ENCODE peak calls at places on chromosomes 11 and 22, in four cellular contexts. I, S, V and Y are unnamed samples.

GRCh38 chr22:17754233-17754925 is 19.9 kb downstream of the BID start:
- DNase-seq in I (no peak), S (no peak), V (no peak), Y (no peak)

GRCh38 chr11:10564692-10565318 is 3.7 kb downstream of the LYVE1 start:
- DNase-seq in I (peak; percentile 44), S (no peak), V (no peak), Y (peak; percentile 37)

GRCh38 chr11:67500818-67501584 is 4.2 kb downstream of the PITPNM1 start:
- DNase-seq in I (peak; percentile 38), S (no peak), V (no peak), Y (no peak)

GRCh38 chr11:85643255-85643654 is 4.5 kb upstream of the TMEM126A start:
- DNase-seq in I (no peak), S (no peak), V (no peak), Y (no peak)

GRCh38 chr11:118281284-118281683 is 17.2 kb upstream of the MPZL2 start:
- DNase-seq in I (no peak), S (no peak), V (no peak), Y (no peak)

GRCh38 chr22:18991828-18992442 is 55.8 kb upstream of the PRODH start:
- DNase-seq in I (no peak), S (no peak), V (no peak), Y (no peak)

GRCh38 chr11:69485337-69486041 is 4.0 kb downstream of the LINC01488 start:
- DNase-seq in I (no peak), S (no peak), V (no peak), Y (no peak)

GRCh38 chr11:3080104-3080503 is 22.9 kb upstream of the CARS1 start:
- DNase-seq in I (no peak), S (no peak), V (no peak), Y (no peak)

GRCh38 chr22:49299821-49300231 is 527.8 kb downstream of the BRD1 start:
- DNase-seq in I (no peak), S (no peak), V (no peak), Y (peak; percentile 19)

GRCh38 chr22:48431014-48431413 is 1396.7 kb downstream of the BRD1 start:
- DNase-seq in I (no peak), S (no peak), V (no peak), Y (no peak)

GRCh38 chr11:76578655-76579046 is 91.9 kb downstream of the LRRC32 start:
- DNase-seq in I (no peak), S (no peak), V (no peak), Y (no peak)

GRCh38 chr11:114606003-114606801 is 10.6 kb upstream of the NXPE4 start:
- DNase-seq in I (peak; percentile 34), S (no peak), V (no peak), Y (no peak)

GRCh38 chr11:4095509-4096230 is 1.1 kb downstream of the RRM1 start:
- DNase-seq in I (peak; percentile 85), S (no peak), V (no peak), Y (no peak)

GRCh38 chr11:119484741-119485605 is 62.0 kb upstream of the THY1 start:
- DNase-seq in I (no peak), S (no peak), V (no peak), Y (no peak)

GRCh38 chr22:25038239-25038638 is 85.7 kb downstream of the KIAA1671 start:
- DNase-seq in I (no peak), S (no peak), V (no peak), Y (no peak)

GRCh38 chr22:50189849-50190181 is 4.1 kb downstream of the TRABD start:
- DNase-seq in I (no peak), S (no peak), V (no peak), Y (no peak)

GRCh38 chr22:31852691-31853370 is 91.5 kb upstream of the YWHAH start:
- DNase-seq in I (peak; percentile 8), S (no peak), V (no peak), Y (no peak)

GRCh38 chr22:20550851-20551744 is 43.7 kb downstream of the MED15 start:
- DNase-seq in I (peak; percentile 97), S (no peak), V (no peak), Y (no peak)

GRCh38 chr11:86931965-86932332 is 23.2 kb downstream of the FZD4 start:
- DNase-seq in I (peak; percentile 61), S (no peak), V (no peak), Y (no peak)

GRCh38 chr11:68987211-68987610 is 6.4 kb upstream of the MRGPRD start:
- DNase-seq in I (no peak), S (no peak), V (no peak), Y (no peak)

GRCh38 chr11:76206327-76207081 is at the start of gene WNT11:
- DNase-seq in I (peak; percentile 69), S (no peak), V (peak; percentile 76), Y (peak; percentile 76)

GRCh38 chr22:43515902-43516301 is 104.1 kb downstream of the MPPED1 start:
- DNase-seq in I (no peak), S (no peak), V (no peak), Y (no peak)

GRCh38 chr11:68297494-68297811 is 14.9 kb upstream of the LRP5 start:
- DNase-seq in I (no peak), S (no peak), V (no peak), Y (no peak)

GRCh38 chr11:1652778-1653540 is 23.4 kb downstream of the KRTAP5-5 start:
- DNase-seq in I (peak; percentile 75), S (peak; percentile 64), V (peak; percentile 78), Y (peak; percentile 82)

GRCh38 chr11:45859661-45860140 is 12.4 kb downstream of the CRY2 start:
- DNase-seq in I (peak; percentile 99), S (no peak), V (no peak), Y (no peak)

GRCh38 chr22:27626675-27627443 is 174.7 kb downstream of the MN1 start:
- DNase-seq in I (no peak), S (no peak), V (no peak), Y (no peak)

GRCh38 chr11:95925011-95925410 is 1.1 kb upstream of the MTMR2 start:
- DNase-seq in I (peak; percentile 23), S (no peak), V (no peak), Y (no peak)

GRCh38 chr11:119092880-119093665 is 8.4 kb downstream of the HMBS start:
- DNase-seq in I (peak; percentile 41), S (no peak), V (no peak), Y (no peak)

GRCh38 chr22:31944700-31945477 is 554 bp downstream of the YWHAH start:
- DNase-seq in I (peak; percentile 60), S (no peak), V (peak; percentile 17), Y (peak; percentile 41)

GRCh38 chr11:12019337-12019736 is 10.9 kb upstream of the DKK3 start:
- DNase-seq in I (peak; percentile 61), S (no peak), V (no peak), Y (no peak)

GRCh38 chr22:40281717-40282116 is 64.6 kb upstream of the ADSL start:
- DNase-seq in I (no peak), S (no peak), V (no peak), Y (no peak)

GRCh38 chr11:66417000-66417399 is 3.8 kb upstream of the NPAS4 start:
- DNase-seq in I (no peak), S (no peak), V (no peak), Y (no peak)

GRCh38 chr11:34970480-34970879 is 54.1 kb downstream of the PDHX start:
- DNase-seq in I (peak; percentile 33), S (no peak), V (no peak), Y (no peak)